ENCODE peak calls at places on chromosomes 4 and X, in five cellular contexts. R is PC-3, M is gastrocnemius medialis, G is pancreas, H is GM23248. Z is an unnamed sample.

GRCh38 chrX:41665676-41666075 is 23.1 kb upstream of the GPR34 start:
- DNase-seq in R (no peak), M (no peak), G (no peak), H (no peak), Z (no peak)

GRCh38 chr4:113026556-113026955 is 22.9 kb upstream of the ANK2 start:
- DNase-seq in R (no peak), M (no peak), G (no peak), H (peak; percentile 69), Z (no peak)

GRCh38 chr4:40731792-40732245 is 17.9 kb upstream of the NSUN7 start:
- DNase-seq in R (no peak), M (peak; percentile 28), G (no peak), H (no peak), Z (no peak)

GRCh38 chr4:85821688-85822087 is 346.7 kb downstream of the ARHGAP24 start:
- DNase-seq in R (no peak), M (no peak), G (no peak), H (no peak), Z (no peak)

GRCh38 chrX:68694429-68695205 is 47.2 kb downstream of the STARD8 start:
- DNase-seq in R (no peak), M (no peak), G (no peak), H (peak; percentile 45), Z (no peak)

GRCh38 chrX:141791856-141792255 is 46.3 kb upstream of the MAGEC3 start:
- DNase-seq in R (peak; percentile 4), M (no peak), G (no peak), H (no peak), Z (no peak)

GRCh38 chr4:139153411-139154133 is 23.4 kb downstream of the ELF2 start:
- DNase-seq in R (peak; percentile 34), M (no peak), G (no peak), H (no peak), Z (no peak)

GRCh38 chr4:164012396-164013027 is 518.0 kb downstream of the TMA16 start:
- DNase-seq in R (peak; percentile 58), M (no peak), G (no peak), H (no peak), Z (no peak)

GRCh38 chr4:53960843-53961242 is 103.6 kb downstream of the CHIC2 start:
- DNase-seq in R (no peak), M (no peak), G (no peak), H (no peak), Z (no peak)

GRCh38 chr4:77193511-77194236 is 36.7 kb downstream of the CCNG2 start:
- DNase-seq in R (no peak), M (peak; percentile 7), G (no peak), H (no peak), Z (peak; percentile 51)

GRCh38 chr4:39235701-39236100 is 53.4 kb downstream of the WDR19 start:
- DNase-seq in R (no peak), M (no peak), G (no peak), H (no peak), Z (no peak)

GRCh38 chr4:139560396-139561084 is 4.5 kb upstream of the SETD7 start:
- DNase-seq in R (no peak), M (no peak), G (no peak), H (no peak), Z (no peak)

GRCh38 chr4:83219344-83219990 is 65.1 kb downstream of the COQ2 start:
- DNase-seq in R (no peak), M (no peak), G (no peak), H (peak; percentile 31), Z (no peak)

GRCh38 chr4:127857641-127858040 is 23.1 kb upstream of the PLK4 start:
- DNase-seq in R (no peak), M (no peak), G (no peak), H (no peak), Z (no peak)

GRCh38 chr4:184170996-184171395 is 46.7 kb downstream of the ENPP6 start:
- DNase-seq in R (peak; percentile 55), M (no peak), G (no peak), H (peak; percentile 30), Z (no peak)
- H3K4me1 ChIP-seq in R (no peaks in the 10 kb centered on the region), M (peaks cover 4% of the 10 kb centered on the region), G (no peaks in the 10 kb centered on the region), H (no peaks in the 10 kb centered on the region), Z (no peaks in the 10 kb centered on the region)

GRCh38 chrX:130173190-130173895 is 1.6 kb downstream of the RAB33A start:
- DNase-seq in R (peak; percentile 63), M (no peak), G (no peak), H (peak; percentile 85), Z (no peak)
- H3K4me1 ChIP-seq in R (peaks cover 20% of the 10 kb centered on the region), M (no peaks in the 10 kb centered on the region), G (no peaks in the 10 kb centered on the region), H (peaks cover 17% of the 10 kb centered on the region), Z (no peaks in the 10 kb centered on the region)

GRCh38 chrX:110741213-110741796 is 54.3 kb downstream of the CHRDL1 start:
- DNase-seq in R (peak; percentile 10), M (no peak), G (no peak), H (peak; percentile 85), Z (no peak)

GRCh38 chrX:110743679-110744340 is 51.8 kb downstream of the CHRDL1 start:
- DNase-seq in R (no peak), M (no peak), G (no peak), H (peak; percentile 47), Z (no peak)

GRCh38 chrX:110746014-110746413 is 49.6 kb downstream of the CHRDL1 start:
- DNase-seq in R (no peak), M (no peak), G (no peak), H (no peak), Z (no peak)

GRCh38 chrX:110748256-110748811 is 47.3 kb downstream of the CHRDL1 start:
- DNase-seq in R (no peak), M (no peak), G (no peak), H (no peak), Z (no peak)

DNA sequence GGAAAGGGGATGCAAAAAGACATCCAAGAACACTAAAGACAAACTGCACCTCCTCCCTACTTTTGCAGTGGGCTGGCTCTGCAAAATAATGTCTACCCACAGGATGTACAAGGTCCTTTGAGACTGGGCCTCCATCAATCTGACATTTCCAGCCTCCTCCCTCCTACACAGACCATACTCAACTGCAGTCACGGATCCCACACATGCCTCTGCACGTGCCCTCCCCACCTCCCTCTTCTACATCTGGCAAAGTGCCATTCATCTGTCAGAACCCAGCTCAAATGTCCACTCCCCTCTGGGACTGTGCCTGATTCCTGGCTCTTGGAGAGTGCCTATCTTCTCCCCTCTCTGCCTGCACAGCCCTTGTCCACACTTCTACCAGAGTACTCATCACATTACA is 50.3 kb downstream of the CHRDL1 start:
- DNase-seq in R (no peak), M (no peak), G (no peak), H (no peak), Z (no peak)
- H3K4me1 ChIP-seq in R (no peaks in the 10 kb centered on the region), M (no peaks in the 10 kb centered on the region), G (no peaks in the 10 kb centered on the region), H (peaks cover 23% of the 10 kb centered on the region), Z (no peaks in the 10 kb centered on the region)

GRCh38 chr4:66554844-66555243 is 884.6 kb upstream of the EPHA5 start:
- DNase-seq in R (peak; percentile 33), M (no peak), G (no peak), H (no peak), Z (no peak)
- H3K4me1 ChIP-seq in R (peaks cover 12% of the 10 kb centered on the region), M (no peaks in the 10 kb centered on the region), G (no peaks in the 10 kb centered on the region), H (no peaks in the 10 kb centered on the region), Z (no peaks in the 10 kb centered on the region)

GRCh38 chr4:94532016-94532789 is 80.5 kb downstream of the PDLIM5 start:
- DNase-seq in R (peak; percentile 92), M (peak; percentile 37), G (no peak), H (peak; percentile 44), Z (peak; percentile 36)
- H3K4me1 ChIP-seq in R (peaks cover 28% of the 10 kb centered on the region), M (peaks cover 100% of the 10 kb centered on the region), G (peaks cover 43% of the 10 kb centered on the region), H (peaks cover 7% of the 10 kb centered on the region), Z (peaks cover 11% of the 10 kb centered on the region)

GRCh38 chr4:169221662-169222061 is 49.1 kb downstream of the SH3RF1 start:
- DNase-seq in R (no peak), M (no peak), G (no peak), H (no peak), Z (no peak)
- H3K4me1 ChIP-seq in R (peaks cover 29% of the 10 kb centered on the region), M (peaks cover 19% of the 10 kb centered on the region), G (peaks cover 18% of the 10 kb centered on the region), H (peaks cover 45% of the 10 kb centered on the region), Z (peaks cover 37% of the 10 kb centered on the region)

GRCh38 chrX:129780441-129781105 is 824 bp downstream of the SASH3 start:
- DNase-seq in R (no peak), M (no peak), G (no peak), H (no peak), Z (no peak)

GRCh38 chrX:129782015-129782495 is 2.3 kb downstream of the SASH3 start:
- DNase-seq in R (no peak), M (no peak), G (no peak), H (no peak), Z (no peak)

GRCh38 chrX:129783176-129783776 is 3.5 kb downstream of the SASH3 start:
- DNase-seq in R (no peak), M (no peak), G (no peak), H (no peak), Z (no peak)

GRCh38 chrX:129781134-129782014 is 1.6 kb downstream of the SASH3 start:
- DNase-seq in R (no peak), M (peak; percentile 7), G (no peak), H (no peak), Z (peak; percentile 88)

DNA sequence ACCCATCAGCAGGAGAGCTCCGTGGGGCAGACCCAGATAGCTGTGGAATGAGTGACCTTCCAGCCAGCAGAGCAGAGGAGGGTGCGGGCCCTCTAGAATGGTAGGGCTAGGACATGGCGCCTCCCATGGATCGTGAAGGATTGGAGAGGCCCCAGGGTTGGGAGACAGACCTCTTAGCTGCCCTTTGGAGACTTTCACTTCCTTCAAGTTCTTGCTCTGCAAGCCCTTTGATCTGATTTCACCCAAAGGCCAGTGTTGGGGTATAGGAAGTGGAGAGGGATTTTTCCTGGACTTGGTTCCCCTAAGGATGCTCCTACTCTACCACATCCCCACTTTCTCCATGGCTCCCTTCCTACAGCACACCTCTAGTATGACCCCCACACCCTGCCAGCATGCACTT is 3.0 kb downstream of the SASH3 start:
- DNase-seq in R (no peak), M (no peak), G (no peak), H (no peak), Z (no peak)
- H3K4me1 ChIP-seq in R (peaks cover under 1% of the 10 kb centered on the region), M (no peaks in the 10 kb centered on the region), G (no peaks in the 10 kb centered on the region), H (no peaks in the 10 kb centered on the region), Z (no peaks in the 10 kb centered on the region)

DNA sequence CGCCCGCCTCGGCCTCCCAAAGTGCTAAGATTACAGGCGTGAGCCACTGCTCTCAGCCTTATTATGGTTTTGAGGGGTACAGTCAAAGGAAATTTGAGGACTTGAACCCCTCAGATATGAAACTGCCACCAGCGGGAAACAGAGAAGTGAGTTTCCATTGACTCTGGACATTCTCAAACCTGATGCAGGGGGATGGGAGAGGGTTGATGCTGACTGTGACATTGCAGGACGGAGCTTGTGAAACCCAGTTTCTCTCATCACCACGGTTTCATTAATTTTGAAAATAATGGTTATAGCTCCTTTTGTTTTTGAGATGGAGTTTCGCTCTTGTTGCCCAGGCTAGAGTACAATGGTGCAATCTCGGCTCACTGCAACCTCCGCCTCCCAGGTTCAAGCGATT is 18.2 kb upstream of the NKRF start:
- DNase-seq in R (no peak), M (no peak), G (no peak), H (no peak), Z (no peak)
- H3K4me1 ChIP-seq in R (no peaks in the 10 kb centered on the region), M (no peaks in the 10 kb centered on the region), G (no peaks in the 10 kb centered on the region), H (no peaks in the 10 kb centered on the region), Z (no peaks in the 10 kb centered on the region)

GRCh38 chrX:2958199-2958598 is 29.1 kb upstream of the ARSD start:
- DNase-seq in R (no peak), M (no peak), G (no peak), H (no peak), Z (no peak)
- H3K4me1 ChIP-seq in R (no peaks in the 10 kb centered on the region), M (no peaks in the 10 kb centered on the region), G (no peaks in the 10 kb centered on the region), H (no peaks in the 10 kb centered on the region), Z (no peaks in the 10 kb centered on the region)

Z was measured in mucosa of descending colon.